ENCODE peak calls at places on chromosomes 16 and 17, in five cellular contexts. A is SK-N-SH, C is IMR-90, O is GM12878, X is K562. I is an unnamed sample.
A peak's percentile ranks its signal among the peaks of the same experiment; 100 is the strongest.

GRCh38 chr16:7352114-7352513 is 19.5 kb downstream of the RBFOX1 start:
- DNase-seq in A (no peak), C (no peak), O (no peak), X (no peak), I (no peak)

GRCh38 chr16:69561901-69562300 is 3.9 kb upstream of the NFAT5 start:
- DNase-seq in A (no peak), C (no peak), O (no peak), X (no peak), I (peak; percentile 72)

GRCh38 chr16:52497067-52497816 is 49.7 kb downstream of the TOX3 start:
- DNase-seq in A (peak; percentile 27), C (no peak), O (no peak), X (no peak), I (peak; percentile 71)

GRCh38 chr16:8931864-8932263 is 31.8 kb downstream of the USP7 start:
- DNase-seq in A (no peak), C (peak; percentile 68), O (no peak), X (peak; percentile 36), I (peak; percentile 48)

GRCh38 chr17:42097691-42098661 is at the start of gene ZNF385C:
- DNase-seq in A (peak; percentile 78), C (no peak), O (no peak), X (peak; percentile 52), I (no peak)

GRCh38 chr16:79497951-79498350 is 102.6 kb downstream of the MAF start:
- DNase-seq in A (no peak), C (no peak), O (no peak), X (no peak), I (no peak)

GRCh38 chr16:19044781-19045180 is 22.6 kb upstream of the COQ7 start:
- DNase-seq in A (no peak), C (no peak), O (no peak), X (no peak), I (no peak)

GRCh38 chr17:83056583-83057396 is 22.6 kb upstream of the METRNL start:
- DNase-seq in A (peak; percentile 23), C (no peak), O (no peak), X (no peak), I (no peak)

GRCh38 chr16:84471316-84471715 is 33.1 kb downstream of the MEAK7 start:
- DNase-seq in A (no peak), C (no peak), O (no peak), X (no peak), I (no peak)

GRCh38 chr17:20925091-20925490 is 117.7 kb downstream of the USP22 start:
- DNase-seq in A (no peak), C (peak; percentile 60), O (no peak), X (no peak), I (no peak)

GRCh38 chr16:48125888-48126287 is 29.9 kb downstream of the ABCC12 start:
- DNase-seq in A (no peak), C (no peak), O (no peak), X (no peak), I (no peak)

GRCh38 chr17:78839762-78840529 is 668 bp downstream of the USP36 start:
- DNase-seq in A (peak; percentile 79), C (peak; percentile 76), O (no peak), X (peak; percentile 53), I (peak; percentile 44)

GRCh38 chr17:31313982-31314787 is at the start of gene EVI2B:
- DNase-seq in A (no peak), C (peak; percentile 64), O (peak; percentile 66), X (peak; percentile 11), I (no peak)

GRCh38 chr17:44350733-44351226 is 5.7 kb downstream of the GRN start:
- DNase-seq in A (peak; percentile 96), C (peak; percentile 44), O (peak; percentile 27), X (peak; percentile 85), I (peak; percentile 57)

GRCh38 chr17:45008191-45008590 is 40.1 kb upstream of the C1QL1 start:
- DNase-seq in A (no peak), C (no peak), O (no peak), X (no peak), I (no peak)

GRCh38 chr16:47886631-47887415 is 269.0 kb downstream of the ABCC12 start:
- DNase-seq in A (no peak), C (no peak), O (no peak), X (no peak), I (no peak)

GRCh38 chr17:17751489-17751995 is 70.3 kb downstream of the RAI1 start:
- DNase-seq in A (no peak), C (no peak), O (no peak), X (peak; percentile 24), I (no peak)

GRCh38 chr17:60161598-60162330 is 12.0 kb downstream of the CA4 start:
- DNase-seq in A (peak; percentile 73), C (no peak), O (no peak), X (peak; percentile 67), I (no peak)

GRCh38 chr17:79622776-79623175 is 11.9 kb upstream of the RBFOX3 start:
- DNase-seq in A (peak; percentile 22), C (no peak), O (no peak), X (no peak), I (no peak)

GRCh38 chr17:41777157-41777578 is 9.3 kb downstream of the JUP start:
- DNase-seq in A (peak; percentile 69), C (no peak), O (no peak), X (no peak), I (peak; percentile 64)

GRCh38 chr17:63419949-63420867 is 25.9 kb downstream of the CYB561 start:
- DNase-seq in A (no peak), C (no peak), O (no peak), X (peak; percentile 87), I (no peak)
- TF ChIP-seq MXI1 in A (no peak), C (no peak), O (no peak), X (no peak), I (no peak)

GRCh38 chr17:75617675-75618074 is 15.6 kb upstream of the SMIM5 start:
- DNase-seq in A (no peak), C (no peak), O (no peak), X (no peak), I (no peak)

GRCh38 chr17:75622071-75622470 is 11.2 kb upstream of the SMIM5 start:
- DNase-seq in A (no peak), C (peak; percentile 3), O (no peak), X (peak; percentile 39), I (no peak)

GRCh38 chr17:75617218-75617617 is 16.0 kb upstream of the SMIM5 start:
- DNase-seq in A (no peak), C (no peak), O (no peak), X (no peak), I (no peak)

GRCh38 chr17:75622771-75623273 is 10.4 kb upstream of the SMIM5 start:
- DNase-seq in A (no peak), C (no peak), O (no peak), X (no peak), I (no peak)

GRCh38 chr17:75619506-75620431 is 13.5 kb upstream of the SMIM5 start:
- DNase-seq in A (peak; percentile 89), C (peak; percentile 23), O (no peak), X (peak; percentile 73), I (peak; percentile 39)
- TF ChIP-seq MXI1 in A (no peak), C (no peak), O (no peak), X (no peak), I (no peak)

GRCh38 chr16:63998-64913 is 8.2 kb downstream of the RHBDF1 start:
- DNase-seq in A (no peak), C (no peak), O (no peak), X (no peak), I (no peak)

GRCh38 chr16:64914-65255 is 7.5 kb downstream of the RHBDF1 start:
- DNase-seq in A (no peak), C (no peak), O (no peak), X (no peak), I (no peak)

GRCh38 chr16:67183-67791 is 5.1 kb downstream of the RHBDF1 start:
- DNase-seq in A (no peak), C (no peak), O (no peak), X (no peak), I (no peak)

GRCh38 chr16:66309-67182 is 5.9 kb downstream of the RHBDF1 start:
- DNase-seq in A (peak; percentile 22), C (no peak), O (no peak), X (no peak), I (no peak)

DNA sequence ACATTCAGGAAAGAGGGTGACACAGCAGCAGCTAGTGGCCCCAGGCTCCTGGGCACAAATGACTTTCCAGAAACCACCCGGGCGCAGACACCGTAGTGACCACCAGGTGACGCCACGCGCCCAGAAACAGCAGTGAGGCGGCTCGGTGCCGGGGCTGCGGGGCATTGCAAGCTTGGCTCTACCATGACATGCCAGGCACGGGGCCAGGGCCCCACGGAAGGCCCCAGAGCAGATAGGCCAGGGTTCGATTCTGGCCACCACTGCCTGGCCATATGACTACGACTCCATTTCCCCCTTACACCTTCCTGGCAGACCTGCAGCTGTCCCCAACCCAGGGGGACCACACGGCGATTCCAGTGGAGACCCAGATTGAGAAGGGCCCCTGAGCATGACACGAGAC is 6.7 kb downstream of the RHBDF1 start:
- DNase-seq in A (peak; percentile 95), C (peak; percentile 59), O (no peak), X (peak; percentile 89), I (peak; percentile 56)
- TF ChIP-seq MXI1 in A (no peak), C (no peak), O (no peak), X (no peak), I (peak; percentile 24)

GRCh38 chr16:82061861-82062525 is 26.9 kb downstream of the HSD17B2 start:
- DNase-seq in A (peak; percentile 13), C (peak; percentile 22), O (no peak), X (peak; percentile 54), I (no peak)
- TF ChIP-seq MXI1 in A (no peak), C (no peak), O (no peak), X (no peak), I (no peak)

GRCh38 chr16:82995927-82996441 is 369.2 kb downstream of the CDH13 start:
- DNase-seq in A (no peak), C (peak; percentile 88), O (no peak), X (no peak), I (no peak)
- TF ChIP-seq MXI1 in A (no peak), C (no peak), O (no peak), X (no peak), I (no peak)

GRCh38 chr16:3884398-3884797 is 3.9 kb upstream of the CREBBP start:
- DNase-seq in A (peak; percentile 63), C (no peak), O (no peak), X (no peak), I (peak; percentile 27)

GRCh38 chr16:3889059-3889458 is 8.5 kb upstream of the CREBBP start:
- DNase-seq in A (no peak), C (no peak), O (no peak), X (no peak), I (no peak)

GRCh38 chr16:3890091-3890490 is 9.6 kb upstream of the CREBBP start:
- DNase-seq in A (no peak), C (no peak), O (no peak), X (no peak), I (no peak)
- TF ChIP-seq MXI1 in A (no peak), C (no peak), O (no peak), X (no peak), I (no peak)